ENCODE peak calls at places on chromosomes 13 and 19, in nine cellular contexts. Y is ovary, S is pancreas, N is H9, F is A549, Q is AG04450, V is body of pancreas, G is psoas muscle, U is GM23338. O is an unnamed sample.

GRCh38 chr19:7679017-7679720 is 1.5 kb upstream of the TRAPPC5 start:
- DNase-seq in V (peak; percentile 16), U (no peak), Q (no peak), G (no peak), S (no peak), Y (no peak), F (peak; percentile 30), N (no peak), O (no peak)

GRCh38 chr19:7915250-7916136 is 863 bp downstream of the TGFBR3L start:
- DNase-seq in F (no peak), V (no peak), G (no peak), U (no peak), S (peak; percentile 5), Q (no peak), Y (peak; percentile 24), N (no peak), O (no peak)

GRCh38 chr13:30908416-30908980 is 2.4 kb downstream of the MEDAG start:
- DNase-seq in N (no peak), Q (no peak), V (no peak), G (no peak), Y (peak; percentile 70), U (no peak), S (no peak), F (no peak), O (no peak)

GRCh38 chr19:46660008-46660517 is 919 bp downstream of the DACT3 start:
- DNase-seq in U (peak; percentile 78), Q (no peak), Y (peak; percentile 54), S (peak; percentile 15), G (no peak), V (no peak), N (peak; percentile 60), F (peak; percentile 54), O (no peak)

GRCh38 chr13:57569981-57570380 is 61.6 kb upstream of the PCDH17 start:
- DNase-seq in U (no peak), G (no peak), Y (no peak), F (no peak), Q (no peak), S (no peak), N (no peak), V (no peak), O (no peak)

GRCh38 chr19:41696402-41697197 is 8.5 kb upstream of the CEACAM7 start:
- DNase-seq in U (peak; percentile 60), Q (no peak), S (no peak), N (peak; percentile 35), F (no peak), G (no peak), V (no peak), Y (no peak), O (no peak)

GRCh38 chr13:36696410-36696809 is 22.6 kb downstream of the SERTM1 start:
- DNase-seq in N (no peak), Q (no peak), S (no peak), G (no peak), Y (no peak), U (no peak), F (no peak), V (no peak), O (no peak)

GRCh38 chr19:8340341-8341096 is 2.5 kb downstream of the KANK3 start:
- DNase-seq in V (no peak), N (peak; percentile 64), Q (no peak), Y (no peak), S (no peak), G (peak; percentile 33), F (no peak), U (peak; percentile 63), O (no peak)

GRCh38 chr13:98324105-98324504 is 147.0 kb upstream of the RNF113B start:
- DNase-seq in U (no peak), S (no peak), N (no peak), G (no peak), Q (no peak), V (no peak), Y (no peak), F (no peak), O (no peak)

GRCh38 chr13:113854238-113855011 is 9.5 kb downstream of the GAS6 start:
- DNase-seq in N (peak; percentile 29), F (no peak), U (no peak), Y (peak; percentile 29), G (no peak), Q (no peak), S (no peak), V (peak; percentile 19), O (no peak)

GRCh38 chr19:4456843-4457653 is 546 bp downstream of the UBXN6 start:
- DNase-seq in F (no peak), Y (no peak), N (peak; percentile 71), G (peak; percentile 66), Q (no peak), S (no peak), U (peak; percentile 85), V (peak; percentile 41), O (peak; percentile 73)

GRCh38 chr19:12778020-12778904 is 2.9 kb upstream of the HOOK2 start:
- DNase-seq in N (peak; percentile 63), S (peak; percentile 91), F (peak; percentile 78), G (peak; percentile 82), Q (no peak), U (peak; percentile 68), Y (peak; percentile 80), V (peak; percentile 93), O (peak; percentile 58)

GRCh38 chr19:49011194-49011593 is 5.7 kb downstream of the LHB start:
- DNase-seq in S (no peak), V (no peak), Y (no peak), G (no peak), Q (no peak), U (no peak), N (no peak), F (no peak), O (no peak)

GRCh38 chr13:70950664-70951063 is 842.4 kb upstream of the KLHL1 start:
- DNase-seq in Q (no peak), Y (no peak), G (no peak), N (no peak), U (no peak), V (no peak), S (no peak), F (no peak), O (no peak)

DNA sequence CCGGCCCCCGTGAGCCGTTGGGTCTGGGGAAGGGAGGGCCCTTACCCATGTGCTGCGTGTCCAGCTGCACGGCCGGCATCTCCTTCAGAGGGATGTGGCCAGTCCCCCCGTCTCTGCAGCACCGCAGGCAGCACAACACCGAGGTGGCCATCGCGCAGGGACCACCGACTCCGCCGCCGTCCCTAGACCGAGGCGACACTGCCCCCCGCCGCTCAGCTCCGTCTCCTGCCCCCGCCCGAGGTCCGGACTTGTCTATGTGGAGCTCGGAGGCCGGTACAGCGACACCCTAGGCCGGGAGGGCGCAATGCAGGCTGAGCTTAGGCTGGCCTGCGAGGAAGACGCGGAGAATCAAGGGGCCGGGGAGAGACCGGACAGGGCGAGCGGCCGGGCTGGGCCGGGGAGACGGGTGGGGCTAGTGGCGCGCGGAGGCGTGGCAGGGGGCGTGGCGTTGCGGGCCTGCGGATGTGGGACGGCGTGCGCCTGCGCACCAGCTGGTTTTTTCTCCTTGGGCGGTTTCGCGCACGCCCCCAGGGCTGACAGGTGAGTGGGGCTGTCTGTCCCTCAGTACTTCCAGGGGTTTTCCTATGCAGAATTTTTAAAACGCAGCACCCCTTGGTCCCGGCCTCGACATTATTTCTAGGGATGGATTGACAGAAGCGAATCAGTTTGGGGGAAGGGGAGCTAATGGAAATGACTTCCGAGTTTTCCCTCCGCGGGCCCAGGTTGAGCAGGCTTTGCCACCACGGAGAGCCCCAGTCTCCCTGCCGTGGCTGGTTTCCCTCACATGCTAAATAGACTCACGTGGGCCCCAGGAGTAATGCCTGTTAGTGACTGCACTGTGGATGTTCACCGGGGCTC is at the start of gene SPRYD7:
- DNase-seq in Q (peak; percentile 95), F (peak; percentile 98), S (peak; percentile 98), G (peak; percentile 98), V (peak; percentile 99), U (peak; percentile 98), N (peak; percentile 99), Y (peak; percentile 98), O (peak; percentile 94)
- H3K27ac ChIP-seq in Q (peak within 1 kb of the TSS; percentile 68), F (peak within 1 kb of the TSS; percentile 97), S (peak within 1 kb of the TSS; percentile 84), G (peak within 1 kb of the TSS; percentile 92), V (peak within 1 kb of the TSS; percentile 81), U (no peak within 1 kb of the TSS), N (no peak within 1 kb of the TSS), Y (peak within 1 kb of the TSS; percentile 42), O (peak within 1 kb of the TSS; percentile 92)

GRCh38 chr13:102940143-102940542 is 94.3 kb downstream of the ERCC5 start:
- DNase-seq in S (no peak), G (no peak), U (peak; percentile 73), Y (no peak), V (no peak), F (peak; percentile 4), Q (no peak), N (peak; percentile 50), O (no peak)
- TF ChIP-seq CTCF in S (no peak), G (no peak), U (peak; percentile 58), Y (no peak), V (no peak), F (no peak), Q (no peak), N (peak; percentile 55), O (no peak)

GRCh38 chr13:106736941-106737340 is 169.0 kb upstream of the ARGLU1 start:
- DNase-seq in Q (no peak), F (no peak), G (no peak), N (no peak), U (no peak), V (no peak), Y (no peak), S (no peak), O (no peak)

GRCh38 chr13:106734185-106734584 is 166.2 kb upstream of the ARGLU1 start:
- DNase-seq in Q (no peak), F (no peak), U (no peak), S (no peak), G (no peak), V (no peak), N (no peak), Y (no peak), O (no peak)

DNA sequence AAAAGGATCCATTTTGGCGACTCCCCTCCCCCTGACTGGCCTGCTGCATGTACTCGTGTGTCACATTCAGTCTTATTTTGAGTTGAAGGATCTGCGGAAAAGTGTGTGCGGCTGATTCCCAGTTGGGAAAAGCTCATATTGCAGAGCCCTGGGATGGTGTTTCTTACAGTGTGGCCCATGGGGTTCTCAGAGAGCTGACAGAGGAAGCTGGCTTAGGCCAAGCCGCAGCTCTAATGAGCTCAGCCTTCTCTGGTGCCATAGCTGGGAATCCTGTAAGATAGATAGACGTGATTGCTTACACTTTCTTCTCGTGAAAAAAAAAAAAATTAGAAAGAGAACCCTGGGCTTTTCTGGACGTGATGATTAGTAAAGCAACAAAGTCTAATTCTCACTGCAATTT is 170.3 kb upstream of the ARGLU1 start:
- DNase-seq in N (no peak), Q (no peak), F (no peak), G (no peak), S (no peak), Y (no peak), V (no peak), U (peak; percentile 29), O (no peak)
- H3K27ac ChIP-seq in N (no peak overlapping the region), Q (no peak overlapping the region), F (no peak overlapping the region), G (no peak overlapping the region), S (no peak overlapping the region), Y (no peak overlapping the region), V (no peak overlapping the region), U (no peak overlapping the region), O (no peak overlapping the region)

GRCh38 chr19:11288349-11288748 is 7.6 kb upstream of the TSPAN16 start:
- DNase-seq in Q (peak; percentile 13), F (peak; percentile 32), S (no peak), N (no peak), Y (no peak), U (peak; percentile 44), G (no peak), V (peak; percentile 24), O (peak; percentile 39)
- TF ChIP-seq CTCF in Q (peak; percentile 70), F (no peak), S (peak; percentile 26), N (peak; percentile 53), Y (no peak), U (peak; percentile 52), G (peak; percentile 27), V (peak; percentile 20), O (peak; percentile 36)

GRCh38 chr19:33375156-33375744 is 1.7 kb downstream of the CEBPG start:
- DNase-seq in Q (no peak), G (no peak), Y (no peak), N (no peak), F (no peak), S (no peak), U (no peak), V (no peak), O (no peak)
- H3K27ac ChIP-seq in Q (no peak overlapping the region), G (peak overlapping the region; percentile 97), Y (no peak overlapping the region), N (no peak overlapping the region), F (peak overlapping the region; percentile 92), S (no peak overlapping the region), U (no peak overlapping the region), V (peak overlapping the region; percentile 99), O (no peak overlapping the region)

O was measured in RWPE1.